ENCODE peak calls at places on chromosomes 11 and 22, in seven cellular contexts. O is A549, U is HCT116, S is SK-N-SH, X is K562, F is GM23338, M is HepG2. C is an unnamed sample.

GRCh38 chr11:93330446-93330984 is at the start of gene DEUP1:
- DNase-seq in M (no peak), U (no peak), X (peak; percentile 80), S (peak; percentile 80), F (peak; percentile 59), O (no peak), C (no peak)

GRCh38 chr11:22671751-22672150 is 5.3 kb downstream of the GAS2 start:
- DNase-seq in X (no peak), S (no peak), M (no peak), F (no peak), U (no peak), O (no peak), C (no peak)

GRCh38 chr22:37470087-37470445 is 16.1 kb downstream of the MFNG start:
- DNase-seq in U (no peak), X (no peak), S (no peak), M (no peak), O (no peak), F (no peak), C (no peak)

GRCh38 chr11:10605941-10606381 is 37.5 kb upstream of the LYVE1 start:
- DNase-seq in F (peak; percentile 55), U (no peak), M (peak; percentile 8), X (no peak), O (no peak), S (no peak), C (peak; percentile 70)

GRCh38 chr11:36222755-36223635 is 66.2 kb downstream of the COMMD9 start:
- DNase-seq in O (no peak), M (no peak), F (no peak), X (no peak), U (no peak), S (no peak), C (no peak)

GRCh38 chr11:71446942-71447688 is 1.1 kb downstream of the DHCR7 start:
- DNase-seq in U (no peak), S (no peak), X (no peak), O (peak; percentile 18), F (no peak), M (peak; percentile 73), C (peak; percentile 67)

GRCh38 chr11:103680861-103681260 is 355.6 kb upstream of the DDI1 start:
- DNase-seq in S (no peak), X (no peak), U (no peak), M (no peak), F (no peak), O (no peak), C (no peak)

GRCh38 chr11:70411713-70412452 is 13.6 kb downstream of the CTTN start:
- DNase-seq in M (no peak), S (no peak), U (no peak), X (no peak), F (no peak), O (no peak), C (no peak)

GRCh38 chr22:42623301-42623751 is 8.6 kb upstream of the POLDIP3 start:
- DNase-seq in M (no peak), F (no peak), U (no peak), O (no peak), X (no peak), S (no peak), C (peak; percentile 66)

GRCh38 chr22:23306438-23306921 is 126.2 kb downstream of the BCR start:
- DNase-seq in U (no peak), X (no peak), S (no peak), O (no peak), M (no peak), F (no peak), C (no peak)

GRCh38 chr11:34274712-34275398 is 83.0 kb downstream of the ABTB2 start:
- DNase-seq in U (peak; percentile 92), M (no peak), O (peak; percentile 94), X (no peak), S (peak; percentile 56), F (no peak), C (no peak)

GRCh38 chr11:126776125-126776524 is 224.4 kb downstream of the KIRREL3 start:
- DNase-seq in X (no peak), M (no peak), U (no peak), O (no peak), F (no peak), S (no peak), C (no peak)

GRCh38 chr11:105137286-105137685 is 2.3 kb downstream of the CARD18 start:
- DNase-seq in M (no peak), X (no peak), F (no peak), O (no peak), U (no peak), S (no peak), C (no peak)

GRCh38 chr11:35927067-35927466 is 16.8 kb upstream of the LDLRAD3 start:
- DNase-seq in U (no peak), M (no peak), X (no peak), S (peak; percentile 62), F (no peak), O (no peak), C (no peak)

GRCh38 chr11:70908223-70908622 is 344.2 kb downstream of the SHANK2 start:
- DNase-seq in O (no peak), U (no peak), M (no peak), S (no peak), X (no peak), F (no peak), C (no peak)

GRCh38 chr11:25247336-25247735 is 750.5 kb downstream of the LUZP2 start:
- DNase-seq in F (no peak), O (no peak), S (no peak), M (no peak), X (no peak), U (no peak), C (no peak)

GRCh38 chr11:2975594-2975993 is 16.5 kb downstream of the NAP1L4 start:
- DNase-seq in F (peak; percentile 53), S (peak; percentile 44), X (peak; percentile 38), U (peak; percentile 36), O (peak; percentile 67), M (peak; percentile 50), C (no peak)

GRCh38 chr11:98260983-98261382 is 759.8 kb upstream of the CNTN5 start:
- DNase-seq in X (no peak), F (no peak), U (no peak), S (no peak), M (no peak), O (no peak), C (no peak)

GRCh38 chr11:17630936-17631335 is 83.9 kb downstream of the OTOG start:
- DNase-seq in O (no peak), M (no peak), S (no peak), X (no peak), F (no peak), U (no peak), C (no peak)

GRCh38 chr11:14905104-14906033 is 13.3 kb upstream of the CYP2R1 start:
- DNase-seq in F (peak; percentile 93), U (no peak), M (no peak), X (no peak), O (peak; percentile 49), S (peak; percentile 27), C (peak; percentile 50)

GRCh38 chr11:112113539-112114457 is 27.1 kb downstream of the SDHD start:
- DNase-seq in O (peak; percentile 64), S (peak; percentile 64), M (peak; percentile 54), F (peak; percentile 83), X (peak; percentile 68), U (peak; percentile 49), C (peak; percentile 57)

GRCh38 chr11:130474637-130475400 is 26.4 kb downstream of the ADAMTS15 start:
- DNase-seq in O (no peak), U (no peak), F (no peak), X (no peak), M (no peak), S (peak; percentile 9), C (no peak)

GRCh38 chr11:72631806-72632731 is 42.2 kb downstream of the PDE2A start:
- DNase-seq in U (no peak), S (peak; percentile 80), F (no peak), M (no peak), O (no peak), X (peak; percentile 64), C (no peak)

GRCh38 chr11:68942751-68943271 is 38.0 kb downstream of the MRGPRD start:
- DNase-seq in U (no peak), F (no peak), S (no peak), M (no peak), O (no peak), X (no peak), C (peak; percentile 66)

DNA sequence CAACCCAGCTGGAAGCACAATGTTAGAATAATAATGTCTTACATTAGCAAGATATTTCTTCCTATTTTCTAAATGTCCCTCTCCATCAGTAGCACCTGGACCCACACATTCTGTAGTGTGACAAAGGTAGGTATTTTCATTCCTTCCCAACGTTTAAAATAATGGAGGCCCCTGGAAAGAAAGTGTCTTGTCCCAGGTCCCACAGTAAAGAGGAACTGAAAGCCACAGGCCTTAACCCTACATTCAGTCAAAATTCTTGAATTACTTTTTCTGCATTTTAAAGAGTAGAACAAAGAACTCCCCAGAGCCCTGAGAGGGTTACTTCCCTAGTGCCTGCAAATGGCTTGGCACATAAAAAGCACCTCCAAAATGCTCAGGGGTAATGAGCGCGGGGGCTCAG is 26.3 kb downstream of the OPCML start:
- DNase-seq in F (no peak), U (no peak), M (no peak), X (no peak), S (no peak), O (no peak), C (no peak)
- TF ChIP-seq REST in F (no peak), U (no peak), M (no peak), X (no peak), S (no peak), O (no peak), C (no peak)

DNA sequence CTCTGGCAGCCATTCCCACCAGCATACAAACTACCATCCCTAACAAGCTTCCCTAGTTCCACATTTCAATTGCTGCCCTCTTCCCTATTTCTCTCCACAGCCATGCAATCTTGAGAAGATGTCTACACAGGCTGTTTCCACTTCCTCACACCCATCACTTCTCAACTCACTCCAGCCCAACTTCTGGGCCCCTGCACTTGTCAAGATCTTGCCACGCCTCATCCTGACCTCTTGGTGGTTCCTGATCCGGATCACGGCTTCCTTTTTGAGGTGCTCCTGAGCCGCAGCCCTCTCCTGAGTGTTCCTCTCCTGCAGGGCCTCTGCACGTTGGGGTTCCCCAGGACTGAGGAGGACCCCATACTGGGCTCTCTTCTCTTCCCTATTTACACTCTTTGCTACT is 22.6 kb downstream of the RPL27A start:
- DNase-seq in S (no peak), X (no peak), F (no peak), O (no peak), M (no peak), U (no peak), C (no peak)
- TF ChIP-seq REST in S (no peak), X (no peak), F (no peak), O (no peak), M (no peak), U (no peak), C (no peak)

DNA sequence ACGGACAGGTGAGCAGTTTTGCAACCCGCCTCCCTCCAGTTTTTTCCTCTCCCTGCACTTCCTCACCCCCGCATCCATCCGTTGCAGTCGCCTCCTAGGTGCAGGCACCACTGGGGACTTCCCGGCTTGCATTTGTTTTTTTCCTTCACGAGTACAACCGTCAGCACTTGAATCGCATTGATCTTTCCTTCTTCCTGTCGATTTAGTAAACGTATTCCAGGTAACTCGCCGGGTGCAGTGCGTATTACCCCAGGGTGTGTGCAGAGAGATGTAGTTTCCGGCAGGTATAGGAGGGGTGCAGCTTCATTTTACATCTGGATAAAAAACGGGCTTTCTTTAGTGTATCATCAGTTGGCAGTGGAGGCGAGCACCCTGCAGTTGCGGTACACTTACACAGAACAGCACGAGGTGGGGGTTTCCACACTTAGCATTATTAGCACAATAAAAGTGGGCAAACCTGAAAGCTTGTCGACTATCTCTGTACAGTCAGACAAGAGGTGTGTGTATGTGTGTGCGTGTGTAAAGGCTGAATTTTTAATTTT is at the start of gene SORL1-AS1:
- DNase-seq in F (peak; percentile 54), O (peak; percentile 3), M (no peak), X (no peak), S (no peak), U (no peak), C (peak; percentile 28)
- TF ChIP-seq REST in F (no peak), O (no peak), M (no peak), X (no peak), S (no peak), U (no peak), C (no peak)

GRCh38 chr22:33919591-33920501 is at the start of gene LARGE1:
- DNase-seq in S (peak; percentile 72), X (peak; percentile 14), U (no peak), M (peak; percentile 13), O (peak; percentile 3), F (peak; percentile 71), C (no peak)
- TF ChIP-seq REST in S (no peak), X (no peak), U (no peak), M (no peak), O (no peak), F (no peak), C (no peak)